ENCODE peak calls at places on chromosomes 2 and 18, in eight cellular contexts. One of them, this sample, is unnamed.

GRCh38 chr2:201093573-201093972 is 21.8 kb downstream of the NDUFB3 start:
- DNase-seq in T-helper 1 cell: no peak
- DNase-seq in H54: no peak
- DNase-seq in fibroblast of pulmonary artery: peak
- DNase-seq in hippocampal formation: no peak
- DNase-seq in amniotic stem cell: no peak
- DNase-seq in kidney glomerular epithelial cell: no peak
- DNase-seq in NCI-H1417: no peak
- DNase-seq in this sample: no peak

GRCh38 chr18:32372047-32372380 is 98.7 kb downstream of the GAREM1 start:
- DNase-seq in T-helper 1 cell: no peak
- DNase-seq in H54: no peak
- DNase-seq in fibroblast of pulmonary artery: no peak
- DNase-seq in hippocampal formation: no peak
- DNase-seq in amniotic stem cell: no peak
- DNase-seq in kidney glomerular epithelial cell: no peak
- DNase-seq in NCI-H1417: no peak
- DNase-seq in this sample: no peak

GRCh38 chr18:23067236-23067635 is 68.0 kb upstream of the CABLES1 start:
- DNase-seq in T-helper 1 cell: no peak
- DNase-seq in H54: no peak
- DNase-seq in fibroblast of pulmonary artery: no peak
- DNase-seq in hippocampal formation: no peak
- DNase-seq in amniotic stem cell: no peak
- DNase-seq in kidney glomerular epithelial cell: no peak
- DNase-seq in NCI-H1417: no peak
- DNase-seq in this sample: no peak

GRCh38 chr2:225993430-225993829 is 593.9 kb downstream of the NYAP2 start:
- DNase-seq in T-helper 1 cell: no peak
- DNase-seq in H54: no peak
- DNase-seq in fibroblast of pulmonary artery: peak
- DNase-seq in hippocampal formation: no peak
- DNase-seq in amniotic stem cell: no peak
- DNase-seq in kidney glomerular epithelial cell: no peak
- DNase-seq in NCI-H1417: no peak
- DNase-seq in this sample: no peak

GRCh38 chr2:39504790-39505335 is 67.8 kb upstream of the MAP4K3 start:
- DNase-seq in T-helper 1 cell: no peak
- DNase-seq in H54: no peak
- DNase-seq in fibroblast of pulmonary artery: peak
- DNase-seq in hippocampal formation: no peak
- DNase-seq in amniotic stem cell: peak
- DNase-seq in kidney glomerular epithelial cell: peak
- DNase-seq in NCI-H1417: no peak
- DNase-seq in this sample: no peak

GRCh38 chr2:237408280-237408679 is 5.7 kb downstream of the COL6A3 start:
- DNase-seq in T-helper 1 cell: no peak
- DNase-seq in H54: no peak
- DNase-seq in fibroblast of pulmonary artery: peak
- DNase-seq in hippocampal formation: no peak
- DNase-seq in amniotic stem cell: no peak
- DNase-seq in kidney glomerular epithelial cell: no peak
- DNase-seq in NCI-H1417: no peak
- DNase-seq in this sample: no peak

GRCh38 chr2:239271471-239272255 is 129.2 kb downstream of the HDAC4 start:
- DNase-seq in T-helper 1 cell: no peak
- DNase-seq in H54: no peak
- DNase-seq in fibroblast of pulmonary artery: no peak
- DNase-seq in hippocampal formation: no peak
- DNase-seq in amniotic stem cell: no peak
- DNase-seq in kidney glomerular epithelial cell: no peak
- DNase-seq in NCI-H1417: no peak
- DNase-seq in this sample: no peak

GRCh38 chr2:234420406-234420805 is 76.5 kb downstream of the ARL4C start:
- DNase-seq in T-helper 1 cell: no peak
- DNase-seq in H54: no peak
- DNase-seq in fibroblast of pulmonary artery: no peak
- DNase-seq in hippocampal formation: no peak
- DNase-seq in amniotic stem cell: no peak
- DNase-seq in kidney glomerular epithelial cell: no peak
- DNase-seq in NCI-H1417: no peak
- DNase-seq in this sample: no peak

GRCh38 chr2:60331106-60331809 is 222.2 kb downstream of the BCL11A start:
- DNase-seq in T-helper 1 cell: no peak
- DNase-seq in H54: no peak
- DNase-seq in fibroblast of pulmonary artery: no peak
- DNase-seq in hippocampal formation: no peak
- DNase-seq in amniotic stem cell: no peak
- DNase-seq in kidney glomerular epithelial cell: no peak
- DNase-seq in NCI-H1417: peak
- DNase-seq in this sample: no peak

GRCh38 chr2:29164101-29164846 is 49.1 kb downstream of the CLIP4 start:
- DNase-seq in T-helper 1 cell: no peak
- DNase-seq in H54: no peak
- DNase-seq in fibroblast of pulmonary artery: no peak
- DNase-seq in hippocampal formation: no peak
- DNase-seq in amniotic stem cell: no peak
- DNase-seq in kidney glomerular epithelial cell: no peak
- DNase-seq in NCI-H1417: no peak
- DNase-seq in this sample: no peak

GRCh38 chr2:197209742-197210408 is 100.7 kb downstream of the ANKRD44 start:
- DNase-seq in T-helper 1 cell: peak
- DNase-seq in H54: no peak
- DNase-seq in fibroblast of pulmonary artery: no peak
- DNase-seq in hippocampal formation: no peak
- DNase-seq in amniotic stem cell: no peak
- DNase-seq in kidney glomerular epithelial cell: peak
- DNase-seq in NCI-H1417: no peak
- DNase-seq in this sample: peak

GRCh38 chr2:75960134-75961009 is 249.7 kb upstream of the GCFC2 start:
- DNase-seq in T-helper 1 cell: no peak
- DNase-seq in H54: no peak
- DNase-seq in fibroblast of pulmonary artery: no peak
- DNase-seq in hippocampal formation: no peak
- DNase-seq in amniotic stem cell: no peak
- DNase-seq in kidney glomerular epithelial cell: no peak
- DNase-seq in NCI-H1417: no peak
- DNase-seq in this sample: no peak

GRCh38 chr2:219562049-219563020 is 9.0 kb downstream of the OBSL1 start:
- DNase-seq in T-helper 1 cell: no peak
- DNase-seq in H54: no peak
- DNase-seq in fibroblast of pulmonary artery: no peak
- DNase-seq in hippocampal formation: no peak
- DNase-seq in amniotic stem cell: no peak
- DNase-seq in kidney glomerular epithelial cell: no peak
- DNase-seq in NCI-H1417: no peak
- DNase-seq in this sample: no peak

GRCh38 chr2:216792222-216793001 is 67.5 kb downstream of the TNP1 start:
- DNase-seq in T-helper 1 cell: no peak
- DNase-seq in H54: no peak
- DNase-seq in fibroblast of pulmonary artery: peak
- DNase-seq in hippocampal formation: no peak
- DNase-seq in amniotic stem cell: no peak
- DNase-seq in kidney glomerular epithelial cell: peak
- DNase-seq in NCI-H1417: peak
- DNase-seq in this sample: no peak

GRCh38 chr2:20590704-20591515 is 60.0 kb downstream of the HS1BP3 start:
- DNase-seq in T-helper 1 cell: no peak
- DNase-seq in H54: no peak
- DNase-seq in fibroblast of pulmonary artery: no peak
- DNase-seq in hippocampal formation: no peak
- DNase-seq in amniotic stem cell: no peak
- DNase-seq in kidney glomerular epithelial cell: no peak
- DNase-seq in NCI-H1417: no peak
- DNase-seq in this sample: no peak

GRCh38 chr18:43161528-43161927 is 46.0 kb upstream of the RIT2 start:
- DNase-seq in T-helper 1 cell: no peak
- DNase-seq in H54: peak
- DNase-seq in fibroblast of pulmonary artery: peak
- DNase-seq in hippocampal formation: no peak
- DNase-seq in amniotic stem cell: peak
- DNase-seq in kidney glomerular epithelial cell: peak
- DNase-seq in NCI-H1417: no peak
- DNase-seq in this sample: no peak

This sample was measured in Calu3.